ENCODE peak calls at places on chromosomes 11 and 22, in eight cellular contexts. One of them, this sample, is unnamed.

GRCh38 chr11:2760196-2760871 is 60.5 kb upstream of the KCNQ1OT1 start:
- DNase-seq in sigmoid colon: peak; percentile 59
- DNase-seq in esophagus squamous epithelium: no peak
- DNase-seq in Peyer's patch: peak; percentile 12
- DNase-seq in HCT116: no peak
- DNase-seq in transverse colon: peak; percentile 4
- DNase-seq in tibial nerve: no peak
- DNase-seq in stomach: peak; percentile 23
- DNase-seq in this sample: peak; percentile 88

GRCh38 chr11:19951558-19952083 is 208.7 kb downstream of the DBX1 start:
- DNase-seq in sigmoid colon: no peak
- DNase-seq in esophagus squamous epithelium: no peak
- DNase-seq in Peyer's patch: no peak
- DNase-seq in HCT116: peak; percentile 32
- DNase-seq in transverse colon: no peak
- DNase-seq in tibial nerve: peak; percentile 31
- DNase-seq in stomach: no peak
- DNase-seq in this sample: no peak

GRCh38 chr11:117834838-117835443 is 10.4 kb upstream of the FXYD2 start:
- DNase-seq in sigmoid colon: peak; percentile 44
- DNase-seq in esophagus squamous epithelium: no peak
- DNase-seq in Peyer's patch: peak; percentile 3
- DNase-seq in HCT116: no peak
- DNase-seq in transverse colon: peak; percentile 1
- DNase-seq in tibial nerve: no peak
- DNase-seq in stomach: peak; percentile 4
- DNase-seq in this sample: no peak

GRCh38 chr22:45867906-45868555 is 108.9 kb downstream of the WNT7B start:
- DNase-seq in sigmoid colon: no peak
- DNase-seq in esophagus squamous epithelium: no peak
- DNase-seq in Peyer's patch: no peak
- DNase-seq in HCT116: no peak
- DNase-seq in transverse colon: no peak
- DNase-seq in tibial nerve: no peak
- DNase-seq in stomach: no peak
- DNase-seq in this sample: peak; percentile 72

GRCh38 chr11:64777449-64778222 is 706 bp downstream of the SF1 start:
- DNase-seq in sigmoid colon: peak; percentile 91
- DNase-seq in esophagus squamous epithelium: peak; percentile 43
- DNase-seq in Peyer's patch: peak; percentile 78
- DNase-seq in HCT116: no peak
- DNase-seq in transverse colon: peak; percentile 84
- DNase-seq in tibial nerve: peak; percentile 62
- DNase-seq in stomach: peak; percentile 85
- DNase-seq in this sample: no peak

GRCh38 chr11:102347526-102348331 is 715 bp downstream of the BIRC2 start:
- DNase-seq in sigmoid colon: no peak
- DNase-seq in esophagus squamous epithelium: no peak
- DNase-seq in Peyer's patch: no peak
- DNase-seq in HCT116: no peak
- DNase-seq in transverse colon: peak; percentile 17
- DNase-seq in tibial nerve: peak; percentile 43
- DNase-seq in stomach: no peak
- DNase-seq in this sample: no peak

GRCh38 chr11:6607190-6607635 is 3.6 kb downstream of the ILK start:
- DNase-seq in sigmoid colon: no peak
- DNase-seq in esophagus squamous epithelium: no peak
- DNase-seq in Peyer's patch: no peak
- DNase-seq in HCT116: no peak
- DNase-seq in transverse colon: no peak
- DNase-seq in tibial nerve: no peak
- DNase-seq in stomach: no peak
- DNase-seq in this sample: peak; percentile 16

GRCh38 chr22:23066200-23067022 is 3.9 kb upstream of the GNAZ start:
- DNase-seq in sigmoid colon: peak; percentile 28
- DNase-seq in esophagus squamous epithelium: no peak
- DNase-seq in Peyer's patch: peak; percentile 6
- DNase-seq in HCT116: no peak
- DNase-seq in transverse colon: peak; percentile 2
- DNase-seq in tibial nerve: no peak
- DNase-seq in stomach: peak; percentile 20
- DNase-seq in this sample: peak; percentile 69

GRCh38 chr11:6619021-6619745 is at the start of gene TPP1:
- DNase-seq in sigmoid colon: peak; percentile 98
- DNase-seq in esophagus squamous epithelium: peak; percentile 71
- DNase-seq in Peyer's patch: peak; percentile 97
- DNase-seq in HCT116: peak; percentile 90
- DNase-seq in transverse colon: peak; percentile 95
- DNase-seq in tibial nerve: peak; percentile 99
- DNase-seq in stomach: peak; percentile 94
- DNase-seq in this sample: no peak

GRCh38 chr11:9090488-9091043 is 833 bp downstream of the SCUBE2 start:
- DNase-seq in sigmoid colon: no peak
- DNase-seq in esophagus squamous epithelium: no peak
- DNase-seq in Peyer's patch: no peak
- DNase-seq in HCT116: no peak
- DNase-seq in transverse colon: no peak
- DNase-seq in tibial nerve: no peak
- DNase-seq in stomach: no peak
- DNase-seq in this sample: no peak

GRCh38 chr22:25747245-25747944 is 5.4 kb downstream of the MYO18B start:
- DNase-seq in sigmoid colon: no peak
- DNase-seq in esophagus squamous epithelium: no peak
- DNase-seq in Peyer's patch: no peak
- DNase-seq in HCT116: peak; percentile 45
- DNase-seq in transverse colon: peak; percentile 56
- DNase-seq in tibial nerve: no peak
- DNase-seq in stomach: peak; percentile 74
- DNase-seq in this sample: no peak

GRCh38 chr22:24424901-24425775 is 2.3 kb upstream of the ADORA2A start:
- DNase-seq in sigmoid colon: no peak
- DNase-seq in esophagus squamous epithelium: no peak
- DNase-seq in Peyer's patch: no peak
- DNase-seq in HCT116: no peak
- DNase-seq in transverse colon: no peak
- DNase-seq in tibial nerve: no peak
- DNase-seq in stomach: no peak
- DNase-seq in this sample: no peak

GRCh38 chr11:66478823-66479740 is 1.2 kb upstream of the DPP3 start:
- DNase-seq in sigmoid colon: peak; percentile 81
- DNase-seq in esophagus squamous epithelium: no peak
- DNase-seq in Peyer's patch: peak; percentile 45
- DNase-seq in HCT116: peak; percentile 27
- DNase-seq in transverse colon: peak; percentile 55
- DNase-seq in tibial nerve: peak; percentile 22
- DNase-seq in stomach: peak; percentile 50
- DNase-seq in this sample: no peak

GRCh38 chr22:31639640-31640039 is 22.4 kb downstream of the PISD start:
- DNase-seq in sigmoid colon: no peak
- DNase-seq in esophagus squamous epithelium: no peak
- DNase-seq in Peyer's patch: no peak
- DNase-seq in HCT116: no peak
- DNase-seq in transverse colon: peak; percentile 37
- DNase-seq in tibial nerve: no peak
- DNase-seq in stomach: peak; percentile 61
- DNase-seq in this sample: no peak

GRCh38 chr22:31637375-31637937 is 24.6 kb downstream of the PISD start:
- DNase-seq in sigmoid colon: no peak
- DNase-seq in esophagus squamous epithelium: no peak
- DNase-seq in Peyer's patch: peak; percentile 71
- DNase-seq in HCT116: no peak
- DNase-seq in transverse colon: no peak
- DNase-seq in tibial nerve: no peak
- DNase-seq in stomach: no peak
- DNase-seq in this sample: no peak

GRCh38 chr22:31635638-31636306 is 26.2 kb downstream of the PISD start:
- DNase-seq in sigmoid colon: no peak
- DNase-seq in esophagus squamous epithelium: no peak
- DNase-seq in Peyer's patch: no peak
- DNase-seq in HCT116: no peak
- DNase-seq in transverse colon: no peak
- DNase-seq in tibial nerve: no peak
- DNase-seq in stomach: peak; percentile 86
- DNase-seq in this sample: no peak

GRCh38 chr22:31637938-31638618 is 23.9 kb downstream of the PISD start:
- DNase-seq in sigmoid colon: no peak
- DNase-seq in esophagus squamous epithelium: no peak
- DNase-seq in Peyer's patch: peak; percentile 67
- DNase-seq in HCT116: no peak
- DNase-seq in transverse colon: peak; percentile 52
- DNase-seq in tibial nerve: peak; percentile 23
- DNase-seq in stomach: no peak
- DNase-seq in this sample: no peak
- TF ChIP-seq POLR2A in sigmoid colon: no peak
- TF ChIP-seq POLR2A in esophagus squamous epithelium: no peak
- TF ChIP-seq POLR2A in Peyer's patch: no peak
- TF ChIP-seq POLR2A in HCT116: no peak
- TF ChIP-seq POLR2A in transverse colon: no peak
- TF ChIP-seq POLR2A in tibial nerve: no peak
- TF ChIP-seq POLR2A in stomach: no peak
- TF ChIP-seq POLR2A in this sample: no peak

DNA sequence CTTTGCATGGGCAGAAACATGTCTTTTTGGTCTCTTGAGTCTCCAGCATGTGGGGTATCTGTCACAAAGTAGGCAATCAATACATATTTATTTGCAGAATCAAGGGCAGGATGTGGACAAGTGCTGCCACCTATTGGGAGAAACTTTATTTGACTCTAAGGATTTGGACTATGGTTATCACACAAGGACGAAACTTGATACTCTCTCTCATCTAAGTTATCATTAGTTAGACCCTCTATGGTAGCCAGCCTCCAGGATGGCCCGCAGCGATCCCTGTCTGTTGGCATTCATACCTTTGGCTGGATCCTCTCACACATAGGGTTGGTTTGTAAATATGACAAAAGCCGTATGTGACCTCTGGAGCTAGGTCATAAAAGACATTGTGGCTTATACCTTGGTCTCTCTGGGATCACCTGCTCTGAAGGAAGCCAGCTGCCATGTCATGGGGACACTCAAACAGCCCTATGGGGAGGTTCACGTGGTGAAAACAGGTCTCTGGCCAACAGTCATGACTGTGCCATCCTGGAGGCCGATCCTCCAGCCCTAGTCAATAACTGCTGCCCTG is 1.1 kb upstream of the FBXO7 start:
- DNase-seq in sigmoid colon: no peak
- DNase-seq in esophagus squamous epithelium: no peak
- DNase-seq in Peyer's patch: no peak
- DNase-seq in HCT116: peak; percentile 68
- DNase-seq in transverse colon: peak; percentile 30
- DNase-seq in tibial nerve: peak; percentile 13
- DNase-seq in stomach: no peak
- DNase-seq in this sample: no peak
- TF ChIP-seq CTCF in sigmoid colon: no peak
- TF ChIP-seq CTCF in esophagus squamous epithelium: peak; percentile 53
- TF ChIP-seq CTCF in Peyer's patch: peak; percentile 76
- TF ChIP-seq CTCF in HCT116: peak; percentile 76
- TF ChIP-seq CTCF in transverse colon: peak; percentile 36
- TF ChIP-seq CTCF in tibial nerve: peak; percentile 42
- TF ChIP-seq CTCF in stomach: peak; percentile 52
- TF ChIP-seq CTCF in this sample: no peak

GRCh38 chr11:24794064-24794463 is 297.2 kb downstream of the LUZP2 start:
- DNase-seq in sigmoid colon: no peak
- DNase-seq in esophagus squamous epithelium: no peak
- DNase-seq in Peyer's patch: no peak
- DNase-seq in HCT116: no peak
- DNase-seq in transverse colon: no peak
- DNase-seq in tibial nerve: no peak
- DNase-seq in stomach: no peak
- DNase-seq in this sample: no peak

GRCh38 chr11:24793479-24793878 is 296.6 kb downstream of the LUZP2 start:
- DNase-seq in sigmoid colon: no peak
- DNase-seq in esophagus squamous epithelium: no peak
- DNase-seq in Peyer's patch: no peak
- DNase-seq in HCT116: no peak
- DNase-seq in transverse colon: no peak
- DNase-seq in tibial nerve: no peak
- DNase-seq in stomach: no peak
- DNase-seq in this sample: no peak
- H3K27me3 ChIP-seq in sigmoid colon: no peaks in the 10 kb centered on the region
- H3K27me3 ChIP-seq in esophagus squamous epithelium: no peaks in the 10 kb centered on the region
- H3K27me3 ChIP-seq in Peyer's patch: no peaks in the 10 kb centered on the region
- H3K27me3 ChIP-seq in HCT116: no peaks in the 10 kb centered on the region
- H3K27me3 ChIP-seq in transverse colon: no peaks in the 10 kb centered on the region
- H3K27me3 ChIP-seq in tibial nerve: no peaks in the 10 kb centered on the region
- H3K27me3 ChIP-seq in stomach: no peaks in the 10 kb centered on the region
- H3K27me3 ChIP-seq in this sample: no peaks in the 10 kb centered on the region

DNA sequence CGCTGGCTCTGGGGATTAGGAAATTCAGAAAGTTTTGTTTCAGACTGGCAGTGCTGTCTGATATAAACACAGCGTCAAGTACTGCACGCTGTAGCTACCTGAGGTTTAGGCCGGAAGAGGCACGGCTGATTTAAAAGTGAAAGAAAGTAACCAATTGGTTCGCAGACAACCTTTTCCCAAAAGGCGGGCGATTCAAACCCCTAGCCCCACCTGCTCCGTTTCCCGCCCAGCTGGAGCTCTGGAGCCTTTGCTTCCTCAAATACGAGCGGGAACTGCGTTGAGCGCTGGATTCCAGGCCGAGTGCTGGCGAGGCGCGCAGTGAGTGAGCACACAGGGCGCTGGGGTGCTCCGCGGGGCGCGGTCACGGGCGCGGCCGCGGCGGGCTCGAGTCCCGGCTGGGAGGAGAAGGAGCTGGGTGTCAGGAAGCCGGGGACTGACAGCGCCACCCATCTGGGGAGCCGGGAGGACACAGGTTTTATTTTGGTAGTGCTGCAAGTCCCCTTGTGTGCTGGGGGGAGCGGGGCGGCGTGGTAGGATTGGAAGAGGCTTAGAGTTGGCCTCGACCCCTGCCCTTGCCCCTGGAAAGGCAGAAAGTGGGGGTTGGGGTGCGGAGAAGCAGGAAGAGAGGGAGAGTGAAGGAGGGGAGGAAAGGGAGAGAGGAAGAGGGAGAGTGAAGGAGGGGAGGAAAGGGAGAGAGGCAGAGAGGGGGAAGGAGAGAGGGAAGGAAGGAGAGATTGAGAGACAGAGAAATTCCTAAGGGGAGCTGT is 2.1 kb downstream of the FAM111A start:
- DNase-seq in sigmoid colon: peak; percentile 92
- DNase-seq in esophagus squamous epithelium: no peak
- DNase-seq in Peyer's patch: peak; percentile 73
- DNase-seq in HCT116: peak; percentile 86
- DNase-seq in transverse colon: peak; percentile 89
- DNase-seq in tibial nerve: peak; percentile 65
- DNase-seq in stomach: peak; percentile 76
- DNase-seq in this sample: peak; percentile 93
- TF ChIP-seq POLR2A in sigmoid colon: no peak
- TF ChIP-seq POLR2A in esophagus squamous epithelium: no peak
- TF ChIP-seq POLR2A in Peyer's patch: no peak
- TF ChIP-seq POLR2A in HCT116: no peak
- TF ChIP-seq POLR2A in transverse colon: no peak
- TF ChIP-seq POLR2A in tibial nerve: peak; percentile 44
- TF ChIP-seq POLR2A in stomach: no peak
- TF ChIP-seq POLR2A in this sample: no peak

GRCh38 chr22:38230108-38230825 is 28.5 kb downstream of the MAFF start:
- DNase-seq in sigmoid colon: no peak
- DNase-seq in esophagus squamous epithelium: no peak
- DNase-seq in Peyer's patch: no peak
- DNase-seq in HCT116: no peak
- DNase-seq in transverse colon: peak; percentile 80
- DNase-seq in tibial nerve: no peak
- DNase-seq in stomach: peak; percentile 82
- DNase-seq in this sample: no peak
- TF ChIP-seq CTCF in sigmoid colon: no peak
- TF ChIP-seq CTCF in esophagus squamous epithelium: peak; percentile 64
- TF ChIP-seq CTCF in Peyer's patch: no peak
- TF ChIP-seq CTCF in HCT116: peak; percentile 52
- TF ChIP-seq CTCF in transverse colon: peak; percentile 50
- TF ChIP-seq CTCF in tibial nerve: peak; percentile 38
- TF ChIP-seq CTCF in stomach: peak; percentile 27
- TF ChIP-seq CTCF in this sample: peak; percentile 39

This sample was measured in vagina.